ENCODE peak calls at places on chromosomes 11 and 22, in eight cellular contexts. One of them, this sample, is unnamed.

GRCh38 chr11:44737686-44738085 is 10.9 kb downstream of the TSPAN18 start:
- DNase-seq in NCI-H345: no peak
- DNase-seq in kidney tubule cell: no peak
- DNase-seq in amygdala: no peak
- DNase-seq in IMR-90: no peak
- DNase-seq in mucosa of descending colon: no peak
- DNase-seq in AG20443: no peak
- DNase-seq in AG10803: no peak
- DNase-seq in this sample: no peak

GRCh38 chr22:40022536-40023225 is 27.9 kb downstream of the FAM83F start:
- DNase-seq in AG20443: peak
- DNase-seq in AG10803: no peak
- DNase-seq in mucosa of descending colon: peak
- DNase-seq in amygdala: no peak
- DNase-seq in NCI-H345: no peak
- DNase-seq in IMR-90: no peak
- DNase-seq in kidney tubule cell: no peak
- DNase-seq in this sample: no peak

GRCh38 chr11:85626496-85626895 is 648 bp downstream of the DLG2 start:
- DNase-seq in AG10803: no peak
- DNase-seq in mucosa of descending colon: peak
- DNase-seq in NCI-H345: peak
- DNase-seq in kidney tubule cell: no peak
- DNase-seq in AG20443: no peak
- DNase-seq in amygdala: no peak
- DNase-seq in IMR-90: no peak
- DNase-seq in this sample: peak

GRCh38 chr11:45180888-45181594 is 34.6 kb downstream of the PRDM11 start:
- DNase-seq in mucosa of descending colon: peak
- DNase-seq in kidney tubule cell: peak
- DNase-seq in NCI-H345: no peak
- DNase-seq in amygdala: no peak
- DNase-seq in AG20443: peak
- DNase-seq in AG10803: peak
- DNase-seq in IMR-90: peak
- DNase-seq in this sample: peak

GRCh38 chr11:105027671-105028070 is 4.7 kb upstream of the CASP5 start:
- DNase-seq in amygdala: no peak
- DNase-seq in AG20443: no peak
- DNase-seq in kidney tubule cell: no peak
- DNase-seq in NCI-H345: no peak
- DNase-seq in IMR-90: no peak
- DNase-seq in AG10803: no peak
- DNase-seq in mucosa of descending colon: no peak
- DNase-seq in this sample: no peak

GRCh38 chr11:116861539-116861938 is 24.1 kb upstream of the APOA1 start:
- DNase-seq in IMR-90: peak
- DNase-seq in AG20443: peak
- DNase-seq in mucosa of descending colon: no peak
- DNase-seq in amygdala: no peak
- DNase-seq in kidney tubule cell: peak
- DNase-seq in AG10803: peak
- DNase-seq in NCI-H345: no peak
- DNase-seq in this sample: peak

GRCh38 chr22:39133871-39134270 is 18.6 kb downstream of the CBX7 start:
- DNase-seq in NCI-H345: no peak
- DNase-seq in mucosa of descending colon: no peak
- DNase-seq in AG10803: no peak
- DNase-seq in amygdala: no peak
- DNase-seq in kidney tubule cell: no peak
- DNase-seq in IMR-90: no peak
- DNase-seq in AG20443: peak
- DNase-seq in this sample: no peak

GRCh38 chr22:20093437-20093836 is 13.4 kb downstream of the DGCR8 start:
- DNase-seq in mucosa of descending colon: no peak
- DNase-seq in AG10803: no peak
- DNase-seq in AG20443: no peak
- DNase-seq in kidney tubule cell: no peak
- DNase-seq in amygdala: no peak
- DNase-seq in NCI-H345: no peak
- DNase-seq in IMR-90: no peak
- DNase-seq in this sample: no peak

GRCh38 chr11:69819109-69819490 is at the start of gene FGF3:
- DNase-seq in NCI-H345: no peak
- DNase-seq in amygdala: no peak
- DNase-seq in mucosa of descending colon: no peak
- DNase-seq in kidney tubule cell: no peak
- DNase-seq in AG10803: no peak
- DNase-seq in AG20443: no peak
- DNase-seq in IMR-90: no peak
- DNase-seq in this sample: no peak

GRCh38 chr11:1541474-1542204 is 30.4 kb downstream of the DUSP8 start:
- DNase-seq in AG10803: no peak
- DNase-seq in AG20443: no peak
- DNase-seq in mucosa of descending colon: no peak
- DNase-seq in kidney tubule cell: no peak
- DNase-seq in amygdala: peak
- DNase-seq in NCI-H345: no peak
- DNase-seq in IMR-90: no peak
- DNase-seq in this sample: no peak

GRCh38 chr11:93498099-93499040 is 44.8 kb downstream of the SMCO4 start:
- DNase-seq in IMR-90: peak
- DNase-seq in AG20443: peak
- DNase-seq in amygdala: no peak
- DNase-seq in mucosa of descending colon: no peak
- DNase-seq in AG10803: peak
- DNase-seq in NCI-H345: no peak
- DNase-seq in kidney tubule cell: peak
- DNase-seq in this sample: no peak

GRCh38 chr11:34242037-34242625 is 115.7 kb downstream of the ABTB2 start:
- DNase-seq in AG20443: peak
- DNase-seq in kidney tubule cell: peak
- DNase-seq in amygdala: no peak
- DNase-seq in IMR-90: peak
- DNase-seq in mucosa of descending colon: no peak
- DNase-seq in NCI-H345: no peak
- DNase-seq in AG10803: no peak
- DNase-seq in this sample: no peak

GRCh38 chr22:27984723-27985122 is 65.7 kb upstream of the PITPNB start:
- DNase-seq in AG20443: no peak
- DNase-seq in mucosa of descending colon: no peak
- DNase-seq in kidney tubule cell: no peak
- DNase-seq in IMR-90: no peak
- DNase-seq in amygdala: no peak
- DNase-seq in AG10803: no peak
- DNase-seq in NCI-H345: no peak
- DNase-seq in this sample: no peak

GRCh38 chr11:17036666-17037658 is 22.7 kb upstream of the PLEKHA7 start:
- DNase-seq in kidney tubule cell: no peak
- DNase-seq in mucosa of descending colon: peak
- DNase-seq in IMR-90: no peak
- DNase-seq in NCI-H345: no peak
- DNase-seq in AG10803: no peak
- DNase-seq in AG20443: no peak
- DNase-seq in amygdala: no peak
- DNase-seq in this sample: no peak

GRCh38 chr11:34509336-34509902 is 4.2 kb downstream of the ELF5 start:
- DNase-seq in AG10803: no peak
- DNase-seq in IMR-90: no peak
- DNase-seq in kidney tubule cell: no peak
- DNase-seq in AG20443: no peak
- DNase-seq in amygdala: no peak
- DNase-seq in mucosa of descending colon: no peak
- DNase-seq in NCI-H345: no peak
- DNase-seq in this sample: no peak

GRCh38 chr11:31643831-31644230 is 134.3 kb downstream of the ELP4 start:
- DNase-seq in AG10803: peak
- DNase-seq in AG20443: no peak
- DNase-seq in IMR-90: peak
- DNase-seq in kidney tubule cell: peak
- DNase-seq in NCI-H345: no peak
- DNase-seq in amygdala: no peak
- DNase-seq in mucosa of descending colon: no peak
- DNase-seq in this sample: peak

GRCh38 chr11:62125881-62126280 is 2.1 kb downstream of the INCENP start:
- DNase-seq in amygdala: no peak
- DNase-seq in NCI-H345: no peak
- DNase-seq in mucosa of descending colon: no peak
- DNase-seq in AG10803: no peak
- DNase-seq in kidney tubule cell: no peak
- DNase-seq in AG20443: no peak
- DNase-seq in IMR-90: no peak
- DNase-seq in this sample: no peak

GRCh38 chr11:65055538-65055937 is 2.8 kb downstream of the NAALADL1 start:
- DNase-seq in mucosa of descending colon: no peak
- DNase-seq in NCI-H345: no peak
- DNase-seq in AG10803: no peak
- DNase-seq in AG20443: no peak
- DNase-seq in IMR-90: no peak
- DNase-seq in amygdala: no peak
- DNase-seq in kidney tubule cell: no peak
- DNase-seq in this sample: no peak

GRCh38 chr22:42692239-42693054 is 28.2 kb downstream of the A4GALT start:
- DNase-seq in mucosa of descending colon: no peak
- DNase-seq in kidney tubule cell: no peak
- DNase-seq in AG10803: no peak
- DNase-seq in NCI-H345: no peak
- DNase-seq in AG20443: no peak
- DNase-seq in amygdala: no peak
- DNase-seq in IMR-90: no peak
- DNase-seq in this sample: no peak

GRCh38 chr11:111532365-111532709 is 8.2 kb upstream of the LAYN start:
- DNase-seq in IMR-90: no peak
- DNase-seq in AG10803: no peak
- DNase-seq in AG20443: no peak
- DNase-seq in mucosa of descending colon: no peak
- DNase-seq in kidney tubule cell: no peak
- DNase-seq in NCI-H345: no peak
- DNase-seq in amygdala: no peak
- DNase-seq in this sample: no peak

GRCh38 chr11:122248939-122249338 is 132.9 kb upstream of the BLID start:
- DNase-seq in NCI-H345: no peak
- DNase-seq in amygdala: no peak
- DNase-seq in IMR-90: peak
- DNase-seq in mucosa of descending colon: no peak
- DNase-seq in AG20443: no peak
- DNase-seq in kidney tubule cell: peak
- DNase-seq in AG10803: no peak
- DNase-seq in this sample: no peak

GRCh38 chr11:45048870-45049825 is 97.3 kb upstream of the PRDM11 start:
- DNase-seq in AG20443: peak
- DNase-seq in AG10803: no peak
- DNase-seq in IMR-90: peak
- DNase-seq in mucosa of descending colon: no peak
- DNase-seq in amygdala: no peak
- DNase-seq in kidney tubule cell: no peak
- DNase-seq in NCI-H345: peak
- DNase-seq in this sample: no peak

GRCh38 chr11:113562981-113563461 is 87.8 kb upstream of the DRD2 start:
- DNase-seq in kidney tubule cell: no peak
- DNase-seq in AG10803: peak
- DNase-seq in amygdala: no peak
- DNase-seq in IMR-90: no peak
- DNase-seq in mucosa of descending colon: no peak
- DNase-seq in AG20443: peak
- DNase-seq in NCI-H345: no peak
- DNase-seq in this sample: no peak

GRCh38 chr11:117052196-117053149 is 45.8 kb downstream of the SIK3 start:
- DNase-seq in amygdala: no peak
- DNase-seq in IMR-90: no peak
- DNase-seq in NCI-H345: no peak
- DNase-seq in kidney tubule cell: no peak
- DNase-seq in AG10803: no peak
- DNase-seq in mucosa of descending colon: no peak
- DNase-seq in AG20443: no peak
- DNase-seq in this sample: no peak

GRCh38 chr11:92111291-92111690 is 113.3 kb upstream of the FAT3 start:
- DNase-seq in AG10803: no peak
- DNase-seq in mucosa of descending colon: no peak
- DNase-seq in amygdala: no peak
- DNase-seq in kidney tubule cell: peak
- DNase-seq in IMR-90: no peak
- DNase-seq in AG20443: no peak
- DNase-seq in NCI-H345: no peak
- DNase-seq in this sample: no peak

GRCh38 chr11:62081378-62082291 is 42.2 kb upstream of the INCENP start:
- DNase-seq in kidney tubule cell: peak
- DNase-seq in AG20443: peak
- DNase-seq in AG10803: peak
- DNase-seq in mucosa of descending colon: peak
- DNase-seq in NCI-H345: peak
- DNase-seq in amygdala: peak
- DNase-seq in IMR-90: peak
- DNase-seq in this sample: peak

GRCh38 chr11:17845431-17845881 is 110.9 kb downstream of the KCNC1 start:
- DNase-seq in kidney tubule cell: peak
- DNase-seq in AG20443: peak
- DNase-seq in NCI-H345: no peak
- DNase-seq in AG10803: peak
- DNase-seq in amygdala: no peak
- DNase-seq in IMR-90: peak
- DNase-seq in mucosa of descending colon: no peak
- DNase-seq in this sample: peak

This sample was measured in adipocyte.